ENCODE peak calls at places on chromosome 14, in eight cellular contexts. E is GM12878; A is heart right ventricle; P is CD8-positive, alpha-beta T cell; V is stomach; H is SK-N-SH; J is effector memory CD4-positive, alpha-beta T cell; K is tibial nerve. N is an unnamed sample.

GRCh38 chr14:50001999-50002925 is 109.4 kb downstream of the ARF6 start:
- DNase-seq in E (peak; percentile 82), A (peak; percentile 24), P (peak; percentile 66), V (peak; percentile 34), H (no peak), J (peak; percentile 48), K (no peak), N (no peak)

GRCh38 chr14:22319526-22320352 is 269.3 kb downstream of the DAD1 start:
- DNase-seq in E (peak; percentile 42), A (no peak), P (no peak), V (peak; percentile 69), H (peak; percentile 30), J (no peak), K (peak; percentile 87), N (peak; percentile 32)

GRCh38 chr14:77041837-77042557 is 13.5 kb upstream of the IRF2BPL start:
- DNase-seq in E (no peak), A (no peak), P (no peak), V (peak; percentile 52), H (no peak), J (no peak), K (peak; percentile 55), N (no peak)

GRCh38 chr14:94904636-94905035 is 134.7 kb upstream of the GSC start:
- DNase-seq in E (no peak), A (no peak), P (no peak), V (no peak), H (no peak), J (no peak), K (no peak), N (no peak)

GRCh38 chr14:21428930-21429329 is 27.0 kb downstream of the CHD8 start:
- DNase-seq in E (no peak), A (peak; percentile 29), P (no peak), V (peak; percentile 76), H (no peak), J (no peak), K (no peak), N (no peak)

GRCh38 chr14:34650786-34651584 is 21.0 kb upstream of the SNX6 start:
- DNase-seq in E (no peak), A (no peak), P (no peak), V (no peak), H (no peak), J (no peak), K (no peak), N (peak; percentile 67)

GRCh38 chr14:39175445-39176262 is 600 bp downstream of the PNN start:
- DNase-seq in E (no peak), A (no peak), P (no peak), V (no peak), H (peak; percentile 40), J (peak; percentile 21), K (no peak), N (no peak)

GRCh38 chr14:31855262-31855661 is 221.8 kb upstream of the ARHGAP5 start:
- DNase-seq in E (no peak), A (no peak), P (no peak), V (no peak), H (no peak), J (no peak), K (no peak), N (no peak)

GRCh38 chr14:75832621-75833297 is 149.0 kb downstream of the TGFB3 start:
- DNase-seq in E (no peak), A (no peak), P (no peak), V (peak; percentile 58), H (no peak), J (no peak), K (no peak), N (no peak)

GRCh38 chr14:92659765-92660561 is 88.5 kb downstream of the LGMN start:
- DNase-seq in E (no peak), A (no peak), P (no peak), V (no peak), H (no peak), J (no peak), K (peak; percentile 78), N (no peak)

GRCh38 chr14:75685910-75686309 is 24.9 kb downstream of the TTLL5 start:
- DNase-seq in E (no peak), A (no peak), P (no peak), V (no peak), H (no peak), J (no peak), K (no peak), N (no peak)

GRCh38 chr14:22903742-22904087 is 15.2 kb downstream of the RBM23 start:
- DNase-seq in E (no peak), A (no peak), P (no peak), V (no peak), H (no peak), J (no peak), K (no peak), N (no peak)

GRCh38 chr14:60102389-60102788 is 10.7 kb downstream of the PCNX4 start:
- DNase-seq in E (no peak), A (no peak), P (no peak), V (no peak), H (no peak), J (no peak), K (no peak), N (no peak)

GRCh38 chr14:70027785-70028428 is 148.7 kb downstream of the SMOC1 start:
- DNase-seq in E (no peak), A (peak; percentile 77), P (peak; percentile 59), V (peak; percentile 81), H (peak; percentile 88), J (peak; percentile 17), K (peak; percentile 88), N (no peak)

DNA sequence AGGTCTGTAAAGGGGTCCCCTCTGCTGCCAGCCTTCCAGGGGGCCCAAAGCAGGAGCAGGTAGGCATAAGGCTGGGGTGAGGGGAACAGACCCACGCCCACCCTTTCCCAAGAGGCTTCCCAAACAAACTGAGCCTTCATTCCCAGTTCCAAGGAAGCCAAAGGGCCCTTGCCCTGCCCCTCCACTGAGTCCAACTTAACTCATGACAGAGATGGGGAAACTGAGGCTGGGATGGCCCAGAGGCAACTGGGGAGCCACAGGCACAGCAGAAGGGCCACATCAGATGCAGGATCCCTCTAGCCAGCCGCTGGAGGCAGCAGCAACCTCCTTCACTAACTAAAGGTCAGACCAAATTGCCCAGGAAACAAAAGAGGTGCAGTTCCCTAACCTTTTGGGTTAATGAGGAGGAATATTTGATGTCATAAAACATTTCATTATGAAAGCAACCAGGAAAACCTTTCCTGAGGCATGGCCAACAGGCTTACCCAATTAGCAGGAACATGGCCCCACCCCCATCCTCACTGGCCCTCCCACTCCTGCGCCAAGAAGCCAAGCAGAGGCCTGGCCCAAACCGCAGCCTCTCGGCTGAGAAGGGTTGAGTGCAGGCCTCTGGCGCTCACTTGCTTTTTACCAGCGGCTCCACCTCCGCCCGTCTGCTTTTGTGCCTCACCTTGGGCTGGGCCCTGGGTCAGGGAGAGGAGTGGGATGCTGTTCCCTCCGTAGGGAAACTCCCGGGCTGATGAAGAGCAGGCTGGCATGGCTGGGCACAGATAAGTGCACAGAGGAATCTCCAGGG is 293.5 kb upstream of the RTL1 start:
- DNase-seq in E (no peak), A (no peak), P (no peak), V (peak; percentile 18), H (peak; percentile 48), J (no peak), K (peak; percentile 20), N (no peak)
- H3K27me3 ChIP-seq in E (no peaks in the 10 kb centered on the region), A (peaks cover 14% of the 10 kb centered on the region), P (no peaks in the 10 kb centered on the region), V (peaks cover 18% of the 10 kb centered on the region), H (no peaks in the 10 kb centered on the region), J (no peaks in the 10 kb centered on the region), K (no peaks in the 10 kb centered on the region), N (peaks cover 6% of the 10 kb centered on the region)

DNA sequence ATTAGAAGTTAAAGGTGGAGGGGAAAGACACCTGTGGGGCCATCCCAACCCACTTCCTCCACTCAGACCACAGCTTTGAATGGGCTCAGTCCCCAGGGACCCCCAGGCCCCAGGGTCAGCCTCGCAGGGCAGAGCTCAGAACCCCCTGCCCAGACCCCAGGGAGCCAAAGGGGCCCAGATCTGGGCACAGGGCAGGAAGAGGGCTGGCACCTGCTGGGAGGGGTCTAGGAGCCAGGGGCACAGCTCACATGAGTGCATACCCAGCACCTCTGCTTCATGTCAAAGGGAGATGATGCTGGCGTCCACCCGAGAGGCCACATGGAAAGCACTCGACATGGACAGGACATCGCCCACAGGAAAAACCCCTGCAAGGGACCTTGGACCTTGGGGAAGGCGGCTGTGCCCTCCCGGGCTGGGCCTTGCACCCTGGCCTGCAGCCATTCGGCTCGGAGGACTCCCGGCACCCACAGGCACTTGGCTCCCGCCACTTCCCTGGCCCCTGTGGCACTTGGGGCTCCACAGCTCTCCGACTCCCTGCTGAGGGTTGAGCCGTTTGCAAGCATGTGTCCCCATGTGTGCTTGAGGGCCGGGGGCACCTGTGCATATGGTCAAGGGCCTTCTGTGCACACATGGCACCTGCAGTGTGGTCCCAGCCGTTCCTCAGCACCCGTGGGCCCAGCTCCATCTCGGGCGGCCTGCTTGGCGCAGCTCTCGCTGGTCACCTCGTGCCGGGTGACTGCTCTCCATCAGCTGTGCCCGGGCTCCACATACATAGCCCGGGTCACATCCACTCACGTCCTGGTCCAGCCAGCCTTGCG is 7.8 kb upstream of the AMN start:
- DNase-seq in E (no peak), A (no peak), P (no peak), V (no peak), H (no peak), J (no peak), K (no peak), N (no peak)
- H3K27me3 ChIP-seq in E (no peaks in the 10 kb centered on the region), A (no peaks in the 10 kb centered on the region), P (no peaks in the 10 kb centered on the region), V (no peaks in the 10 kb centered on the region), H (no peaks in the 10 kb centered on the region), J (no peaks in the 10 kb centered on the region), K (no peaks in the 10 kb centered on the region), N (no peaks in the 10 kb centered on the region)

GRCh38 chr14:54220122-54220691 is 176.6 kb upstream of the CDKN3 start:
- DNase-seq in E (no peak), A (peak; percentile 25), P (no peak), V (no peak), H (peak; percentile 45), J (no peak), K (no peak), N (no peak)

GRCh38 chr14:54220697-54221431 is 175.9 kb upstream of the CDKN3 start:
- DNase-seq in E (no peak), A (no peak), P (no peak), V (no peak), H (peak; percentile 40), J (no peak), K (no peak), N (no peak)

GRCh38 chr14:54221971-54222370 is 174.8 kb upstream of the CDKN3 start:
- DNase-seq in E (no peak), A (no peak), P (no peak), V (no peak), H (no peak), J (no peak), K (no peak), N (no peak)

GRCh38 chr14:54221432-54221803 is 175.4 kb upstream of the CDKN3 start:
- DNase-seq in E (no peak), A (no peak), P (no peak), V (no peak), H (no peak), J (no peak), K (no peak), N (no peak)

GRCh38 chr14:54219281-54220121 is 177.3 kb upstream of the CDKN3 start:
- DNase-seq in E (no peak), A (peak; percentile 6), P (no peak), V (no peak), H (peak; percentile 48), J (no peak), K (no peak), N (no peak)
- H3K27me3 ChIP-seq in E (peaks cover 25% of the 10 kb centered on the region), A (peaks cover 65% of the 10 kb centered on the region), P (peaks cover 13% of the 10 kb centered on the region), V (peaks cover 28% of the 10 kb centered on the region), H (peaks cover 5% of the 10 kb centered on the region), J (peaks cover 7% of the 10 kb centered on the region), K (no peaks in the 10 kb centered on the region), N (peaks cover 5% of the 10 kb centered on the region)

DNA sequence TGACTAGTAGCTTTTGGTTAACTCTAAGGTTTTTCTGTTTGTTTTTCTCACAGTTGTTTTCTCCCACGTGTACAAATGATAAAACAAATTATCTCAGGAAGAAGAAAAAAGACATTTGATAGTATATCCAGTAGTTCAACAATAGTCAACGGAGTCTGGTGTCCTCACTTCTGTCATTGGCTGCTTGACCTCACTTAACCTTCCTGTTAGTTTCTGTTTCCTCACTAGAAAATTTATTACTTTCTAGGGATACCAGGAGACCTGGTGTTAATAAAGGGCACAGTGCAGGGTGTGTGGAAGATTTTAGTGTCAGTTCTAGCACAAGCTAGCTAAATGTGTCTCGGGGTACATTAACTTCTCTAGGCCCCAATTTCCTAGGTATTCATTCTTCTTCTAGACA is 116.0 kb downstream of the PRKCH start:
- DNase-seq in E (no peak), A (no peak), P (no peak), V (no peak), H (no peak), J (no peak), K (no peak), N (no peak)
- H3K27me3 ChIP-seq in E (no peaks in the 10 kb centered on the region), A (no peaks in the 10 kb centered on the region), P (no peaks in the 10 kb centered on the region), V (no peaks in the 10 kb centered on the region), H (no peaks in the 10 kb centered on the region), J (no peaks in the 10 kb centered on the region), K (no peaks in the 10 kb centered on the region), N (no peaks in the 10 kb centered on the region)

N was measured in kidney epithelial cell.